ENCODE peak calls at places on chromosome 6, in four cellular contexts. P, X, H and F are unnamed samples.

GRCh38 chr6:113858605-113859348 is 1.6 kb downstream of the MARCKS start:
- DNase-seq in P (peak), X (peak), H (peak), F (peak)

GRCh38 chr6:68628156-68628555 is 6.9 kb upstream of the ADGRB3 start:
- DNase-seq in P (no peak), X (no peak), H (no peak), F (no peak)

GRCh38 chr6:154414021-154414813 is 57.6 kb upstream of the IPCEF1 start:
- DNase-seq in P (no peak), X (no peak), H (peak), F (no peak)

GRCh38 chr6:16103708-16104107 is 25.2 kb upstream of the MYLIP start:
- DNase-seq in P (no peak), X (no peak), H (no peak), F (no peak)

GRCh38 chr6:113903666-113904330 is 46.7 kb downstream of the MARCKS start:
- DNase-seq in P (no peak), X (peak), H (peak), F (peak)

GRCh38 chr6:2542858-2543218 is 207.9 kb downstream of the MYLK4 start:
- DNase-seq in P (no peak), X (peak), H (peak), F (no peak)

GRCh38 chr6:38283734-38284362 is 355.9 kb downstream of the BTBD9 start:
- DNase-seq in P (no peak), X (no peak), H (peak), F (no peak)

GRCh38 chr6:159616456-159616855 is 76.6 kb downstream of the SOD2 start:
- DNase-seq in P (no peak), X (no peak), H (no peak), F (no peak)

GRCh38 chr6:133410628-133411027 is 169.5 kb downstream of the EYA4 start:
- DNase-seq in P (no peak), X (no peak), H (no peak), F (no peak)

GRCh38 chr6:146879406-146880117 is 280.8 kb downstream of the ADGB start:
- DNase-seq in P (no peak), X (no peak), H (no peak), F (no peak)

GRCh38 chr6:56794421-56794820 is 151.7 kb upstream of the DST start:
- DNase-seq in P (no peak), X (no peak), H (no peak), F (no peak)

GRCh38 chr6:158894192-158894591 is 75.0 kb upstream of the EZR start:
- DNase-seq in P (no peak), X (no peak), H (peak), F (no peak)

GRCh38 chr6:4637691-4638433 is 138.3 kb upstream of the CDYL start:
- DNase-seq in P (no peak), X (no peak), H (peak), F (no peak)

DNA sequence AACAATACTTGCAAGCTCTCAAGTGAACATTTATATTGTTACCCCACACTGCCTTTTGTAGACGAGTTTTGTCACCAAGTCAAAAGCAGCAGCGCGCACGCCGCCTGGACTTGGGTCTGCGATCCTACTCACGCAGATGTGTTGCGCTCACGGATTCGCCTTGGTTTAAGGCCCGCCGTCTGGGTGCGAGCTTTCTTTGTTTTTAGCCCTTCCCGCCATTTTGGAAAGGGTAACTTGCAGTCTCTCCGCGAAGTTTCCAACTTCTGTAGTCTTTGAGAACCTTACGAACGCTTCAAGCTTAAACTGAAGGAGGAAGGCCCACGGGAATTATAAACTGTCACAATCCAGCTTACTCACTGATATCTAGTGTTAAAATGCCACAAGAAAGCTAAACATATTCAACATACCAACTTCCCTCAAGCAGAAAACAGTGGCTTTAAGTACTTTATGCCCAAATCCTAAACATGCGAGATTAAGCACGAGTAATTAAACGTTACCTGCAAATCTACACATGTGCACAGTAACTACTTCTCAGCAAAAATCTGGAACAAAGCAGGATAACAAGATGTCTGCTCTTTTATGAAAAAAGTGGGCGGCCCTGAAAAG is 80.4 kb upstream of the BTN3A2 start:
- DNase-seq in P (peak), X (peak), H (peak), F (peak)
- TF ChIP-seq POLR2A in P (no peak), X (no peak), H (no peak), F (no peak)

GRCh38 chr6:72617721-72618120 is 4.1 kb upstream of the KCNQ5 start:
- DNase-seq in P (no peak), X (no peak), H (no peak), F (no peak)

GRCh38 chr6:72621243-72622093 is at the start of gene KCNQ5:
- DNase-seq in P (no peak), X (peak), H (no peak), F (no peak)

GRCh38 chr6:72622094-72622540 is 253 bp downstream of the KCNQ5 start:
- DNase-seq in P (no peak), X (peak), H (peak), F (no peak)

GRCh38 chr6:72620866-72621242 is 1.0 kb upstream of the KCNQ5 start:
- DNase-seq in P (no peak), X (no peak), H (no peak), F (no peak)

DNA sequence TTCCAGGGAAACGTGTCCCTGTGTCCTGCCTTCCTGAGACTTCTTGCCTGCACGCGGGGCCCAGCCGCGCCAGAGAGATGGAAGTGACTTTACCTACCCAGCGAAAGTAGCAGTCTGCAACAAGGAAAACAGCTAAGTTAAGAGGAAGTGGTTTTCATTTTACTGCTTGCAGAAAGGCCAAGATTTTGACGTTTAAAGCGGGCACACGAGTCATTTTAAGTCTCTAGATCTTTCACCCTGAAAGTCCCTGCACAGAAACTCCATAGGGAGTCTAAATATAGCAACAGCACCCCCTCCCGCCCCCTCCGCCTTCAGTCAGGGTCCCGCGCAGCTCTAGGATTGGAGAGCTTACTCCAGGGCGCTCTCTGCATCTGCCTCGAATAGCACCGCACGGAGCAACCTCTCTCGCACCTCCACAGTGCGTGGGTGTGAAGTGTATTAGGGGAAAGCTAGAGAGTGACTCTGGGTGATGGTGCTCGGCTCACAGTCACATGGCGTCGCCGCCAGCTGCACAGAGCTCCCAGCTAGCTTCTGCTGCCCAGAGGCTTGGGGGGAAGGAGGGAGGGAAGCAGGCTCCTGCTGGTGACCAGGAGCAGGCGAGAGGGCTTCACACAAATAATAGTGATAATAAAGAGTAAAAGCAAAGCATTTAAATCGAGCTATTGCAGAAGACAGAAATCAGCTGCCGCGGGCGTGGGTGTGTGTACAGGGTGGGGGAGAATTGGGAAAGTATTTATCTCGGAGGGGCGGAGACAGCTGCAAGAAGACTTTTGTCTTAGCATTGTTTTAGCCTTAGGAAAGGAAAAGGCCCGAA is 1.8 kb upstream of the KCNQ5 start:
- DNase-seq in P (no peak), X (peak), H (peak), F (no peak)
- TF ChIP-seq POLR2A in P (no peak), X (no peak), H (no peak), F (no peak)

GRCh38 chr6:31356946-31357466 is at the start of gene HLA-B:
- DNase-seq in P (peak), X (peak), H (peak), F (peak)
- TF ChIP-seq POLR2A in P (peak), X (peak), H (peak), F (no peak)

GRCh38 chr6:135496805-135497411 is 632 bp downstream of the AHI1 start:
- DNase-seq in P (no peak), X (no peak), H (no peak), F (no peak)

GRCh38 chr6:135493218-135493961 is 4.2 kb downstream of the AHI1 start:
- DNase-seq in P (no peak), X (no peak), H (peak), F (no peak)

GRCh38 chr6:135499441-135500340 is 2.2 kb upstream of the AHI1 start:
- DNase-seq in P (no peak), X (no peak), H (no peak), F (no peak)

GRCh38 chr6:135498178-135498841 is 770 bp upstream of the AHI1 start:
- DNase-seq in P (peak), X (peak), H (peak), F (peak)

DNA sequence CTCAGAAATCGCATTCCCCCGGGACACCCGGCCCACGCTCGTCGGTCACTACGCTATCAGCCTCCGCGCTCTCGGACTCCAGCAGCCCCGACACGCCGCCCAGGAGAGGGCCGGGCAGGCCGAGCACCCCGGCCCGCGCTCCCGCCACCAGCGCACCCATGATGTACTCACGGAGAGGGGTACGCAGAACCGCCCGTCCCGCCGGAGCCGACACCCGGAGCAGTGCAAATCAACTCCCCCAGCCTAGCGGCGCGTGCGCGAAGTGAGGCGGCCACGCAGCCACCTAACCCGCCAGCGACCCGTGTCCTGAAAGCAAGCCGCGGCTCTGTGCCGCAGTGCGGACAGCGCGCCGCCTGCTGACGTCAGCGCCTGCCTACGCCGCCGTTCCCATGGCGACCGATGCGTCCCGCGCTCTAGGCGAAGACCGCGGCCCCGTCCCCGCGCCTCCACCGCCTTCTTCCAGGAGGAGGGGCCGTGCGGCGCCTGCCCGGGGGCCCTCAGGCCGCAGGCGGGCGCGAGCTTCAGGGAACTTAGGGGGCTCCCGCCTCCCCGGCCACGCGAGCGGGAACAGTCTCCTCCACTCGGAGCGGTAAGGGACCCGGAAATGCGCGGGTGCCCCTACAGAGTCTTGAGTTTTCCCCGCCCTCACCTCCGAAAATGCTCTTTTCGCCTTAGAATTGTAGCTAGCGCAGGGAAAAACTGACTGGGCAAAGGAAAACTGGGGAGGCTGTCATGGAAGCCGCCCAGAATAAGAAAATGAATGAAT is at the start of gene AHI1:
- DNase-seq in P (peak), X (peak), H (peak), F (peak)
- TF ChIP-seq POLR2A in P (peak), X (peak), H (peak), F (peak)

GRCh38 chr6:121436966-121437756 is 1.7 kb downstream of the GJA1 start:
- DNase-seq in P (peak), X (peak), H (peak), F (peak)
- TF ChIP-seq POLR2A in P (no peak), X (no peak), H (no peak), F (no peak)

GRCh38 chr6:24788031-24788665 is 10.6 kb downstream of the ARMH2 start:
- DNase-seq in P (no peak), X (no peak), H (peak), F (no peak)
- TF ChIP-seq POLR2A in P (no peak), X (no peak), H (no peak), F (no peak)

DNA sequence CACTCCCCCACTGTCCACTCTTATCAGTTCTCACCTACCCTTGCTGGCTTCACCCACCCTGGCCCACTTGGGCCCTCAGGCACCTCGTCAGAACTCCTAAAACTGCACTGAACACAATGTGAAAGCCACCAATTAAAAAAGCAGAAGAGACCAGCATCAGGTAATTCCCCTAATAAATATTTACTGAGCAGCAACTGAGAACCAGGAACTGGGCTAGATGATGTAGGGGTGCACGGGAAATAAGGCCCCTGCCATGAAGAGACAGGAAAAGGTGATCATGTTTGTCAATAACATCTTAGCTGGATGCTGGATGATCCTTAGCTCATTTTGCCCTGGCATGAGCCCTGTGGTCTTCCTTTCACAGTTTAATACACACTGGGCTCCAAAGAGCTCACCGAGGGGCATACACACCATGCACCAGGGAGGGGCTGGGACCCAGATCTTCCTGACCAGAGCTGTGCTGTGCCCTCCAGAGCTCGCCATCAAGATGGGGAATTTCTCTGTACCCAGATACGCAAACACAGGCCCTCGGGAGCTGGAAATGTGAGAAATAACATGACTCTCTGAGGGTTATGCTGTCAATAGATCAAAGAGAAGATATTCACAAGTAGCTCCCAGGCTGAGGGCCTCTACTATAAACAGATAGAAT is 113.6 kb upstream of the SLC22A16 start:
- DNase-seq in P (no peak), X (no peak), H (no peak), F (no peak)
- TF ChIP-seq POLR2A in P (no peak), X (no peak), H (no peak), F (no peak)

DNA sequence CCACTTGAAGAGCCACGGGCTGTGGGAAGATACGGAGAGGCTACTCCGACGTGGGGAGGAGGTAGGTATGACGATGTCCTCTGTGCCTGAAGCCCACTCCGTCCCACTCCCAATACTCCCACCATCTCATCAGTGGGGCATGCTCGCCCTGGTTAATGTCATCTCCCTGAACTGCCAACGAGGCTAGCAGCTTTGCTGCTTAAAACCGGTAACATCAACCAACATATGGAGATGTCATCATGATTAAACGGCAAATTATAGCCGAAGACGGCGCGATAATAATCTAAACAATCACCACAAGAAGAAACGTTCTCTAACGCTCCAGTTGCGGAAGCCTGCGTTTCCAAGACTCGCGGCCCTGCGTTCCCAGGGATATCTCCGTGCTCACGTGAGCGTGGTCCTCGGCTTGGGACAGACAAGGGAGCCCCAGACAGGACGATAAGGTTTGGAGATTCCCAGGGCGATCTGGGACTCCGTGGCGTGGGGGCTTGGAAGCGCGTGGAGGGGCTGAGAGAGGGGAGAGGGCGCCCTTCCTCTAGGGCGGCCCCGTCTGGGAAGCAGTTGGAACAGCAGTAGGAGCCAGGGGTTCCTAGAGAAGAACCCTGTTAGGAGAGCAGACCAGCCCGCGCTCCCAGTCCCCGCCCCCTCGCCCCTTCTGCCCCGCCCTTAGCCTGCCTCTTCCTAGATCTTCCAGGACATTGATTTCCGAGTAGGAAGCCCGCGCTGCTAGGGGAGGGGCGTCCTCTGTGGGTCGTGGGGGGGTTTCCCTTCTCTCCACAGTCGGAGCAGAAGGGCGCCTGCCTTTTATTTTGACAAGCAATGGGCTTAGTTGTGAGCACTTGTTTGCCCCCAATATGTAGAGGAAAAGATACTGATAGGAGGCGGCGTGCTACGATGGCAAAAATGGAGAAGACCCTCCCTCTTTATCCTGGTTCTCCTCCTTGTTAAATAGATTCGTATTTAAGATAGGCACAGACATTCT is 10.7 kb downstream of the NRN1 start:
- DNase-seq in P (peak), X (peak), H (peak), F (peak)
- TF ChIP-seq POLR2A in P (no peak), X (peak), H (no peak), F (no peak)